ENCODE peak calls at places on chromosomes 11 and 22, in six cellular contexts. I is neural crest cell; P is left lung; T is adrenal gland; E is activated CD8-positive, alpha-beta T cell treated with anti-CD3 and anti-CD28 coated beads for 36 hours; K is RWPE1. Z is an unnamed sample.

GRCh38 chr11:107988397-107989158 is 20.1 kb upstream of the CUL5 start:
- DNase-seq in I (no peak), P (no peak), T (no peak), E (no peak), K (no peak), Z (no peak)

GRCh38 chr22:44638966-44639739 is 62.9 kb upstream of the PRR5 start:
- DNase-seq in I (no peak), P (no peak), T (no peak), E (no peak), K (no peak), Z (no peak)

GRCh38 chr11:111494040-111494439 is 18.1 kb downstream of the BTG4 start:
- DNase-seq in I (no peak), P (no peak), T (no peak), E (no peak), K (no peak), Z (no peak)

GRCh38 chr11:123357990-123358827 is 71.9 kb upstream of the GRAMD1B start:
- DNase-seq in I (peak; percentile 14), P (no peak), T (peak; percentile 44), E (peak; percentile 68), K (peak; percentile 11), Z (peak; percentile 68)

GRCh38 chr22:36512333-36512732 is 5.5 kb upstream of the FOXRED2 start:
- DNase-seq in I (no peak), P (no peak), T (no peak), E (no peak), K (no peak), Z (no peak)

GRCh38 chr11:64362339-64362738 is 3.4 kb downstream of the RPS6KA4 start:
- DNase-seq in I (no peak), P (no peak), T (no peak), E (no peak), K (no peak), Z (no peak)

GRCh38 chr22:29030618-29031235 is 30.9 kb downstream of the C22orf31 start:
- DNase-seq in I (peak; percentile 37), P (peak; percentile 81), T (peak; percentile 93), E (peak; percentile 42), K (peak; percentile 56), Z (no peak)

GRCh38 chr11:77322926-77323590 is 21.6 kb upstream of the GDPD4 start:
- DNase-seq in I (no peak), P (no peak), T (no peak), E (no peak), K (no peak), Z (no peak)

GRCh38 chr11:78472905-78473304 is 55.3 kb upstream of the GAB2 start:
- DNase-seq in I (no peak), P (no peak), T (no peak), E (no peak), K (no peak), Z (no peak)

GRCh38 chr11:91932151-91932821 is 292.3 kb upstream of the FAT3 start:
- DNase-seq in I (no peak), P (no peak), T (no peak), E (no peak), K (no peak), Z (no peak)

GRCh38 chr11:26778000-26778757 is 56.3 kb upstream of the SLC5A12 start:
- DNase-seq in I (no peak), P (no peak), T (no peak), E (no peak), K (peak; percentile 41), Z (no peak)

GRCh38 chr11:102345923-102346322 is 1.1 kb upstream of the BIRC2 start:
- DNase-seq in I (no peak), P (no peak), T (no peak), E (no peak), K (peak; percentile 19), Z (no peak)

GRCh38 chr11:27100534-27100933 is 59.9 kb downstream of the BBOX1 start:
- DNase-seq in I (no peak), P (no peak), T (no peak), E (no peak), K (no peak), Z (no peak)

GRCh38 chr11:76656087-76656531 is 14.4 kb downstream of the LRRC32 start:
- DNase-seq in I (no peak), P (peak; percentile 22), T (no peak), E (no peak), K (no peak), Z (peak; percentile 16)

GRCh38 chr22:49206281-49206680 is 621.4 kb downstream of the BRD1 start:
- DNase-seq in I (no peak), P (peak; percentile 9), T (peak; percentile 2), E (no peak), K (no peak), Z (no peak)

GRCh38 chr11:46692450-46692849 is 8.0 kb downstream of the ARHGAP1 start:
- DNase-seq in I (no peak), P (no peak), T (no peak), E (no peak), K (no peak), Z (no peak)

GRCh38 chr11:77311701-77312100 is 10.2 kb upstream of the GDPD4 start:
- DNase-seq in I (no peak), P (no peak), T (no peak), E (no peak), K (no peak), Z (no peak)

GRCh38 chr11:131977231-131977630 is 606.8 kb downstream of the NTM start:
- DNase-seq in I (no peak), P (no peak), T (no peak), E (no peak), K (peak; percentile 62), Z (no peak)

GRCh38 chr11:119373917-119374631 is 7.4 kb downstream of the USP2 start:
- DNase-seq in I (peak; percentile 82), P (peak; percentile 63), T (peak; percentile 76), E (peak; percentile 56), K (peak; percentile 63), Z (peak; percentile 63)

GRCh38 chr22:42651134-42651533 is 1.9 kb upstream of the CYB5R3 start:
- DNase-seq in I (no peak), P (no peak), T (peak; percentile 22), E (no peak), K (no peak), Z (no peak)

GRCh38 chr11:7583248-7583647 is 69.4 kb downstream of the PPFIBP2 start:
- DNase-seq in I (no peak), P (no peak), T (no peak), E (no peak), K (no peak), Z (no peak)

GRCh38 chr22:30276041-30276440 is 9.4 kb upstream of the OSM start:
- DNase-seq in I (no peak), P (no peak), T (no peak), E (no peak), K (no peak), Z (no peak)

GRCh38 chr11:1553808-1554594 is 18.1 kb downstream of the DUSP8 start:
- DNase-seq in I (no peak), P (peak; percentile 87), T (no peak), E (no peak), K (no peak), Z (no peak)

GRCh38 chr22:42769574-42770447 is 49.1 kb upstream of the A4GALT start:
- DNase-seq in I (no peak), P (peak; percentile 68), T (peak; percentile 75), E (no peak), K (no peak), Z (peak; percentile 89)

GRCh38 chr11:69721745-69722144 is 17.9 kb upstream of the FGF19 start:
- DNase-seq in I (no peak), P (no peak), T (no peak), E (peak; percentile 9), K (peak; percentile 21), Z (no peak)
- TF ChIP-seq CTCF in I (no peak), P (no peak), T (no peak), E (no peak), K (no peak), Z (no peak)

DNA sequence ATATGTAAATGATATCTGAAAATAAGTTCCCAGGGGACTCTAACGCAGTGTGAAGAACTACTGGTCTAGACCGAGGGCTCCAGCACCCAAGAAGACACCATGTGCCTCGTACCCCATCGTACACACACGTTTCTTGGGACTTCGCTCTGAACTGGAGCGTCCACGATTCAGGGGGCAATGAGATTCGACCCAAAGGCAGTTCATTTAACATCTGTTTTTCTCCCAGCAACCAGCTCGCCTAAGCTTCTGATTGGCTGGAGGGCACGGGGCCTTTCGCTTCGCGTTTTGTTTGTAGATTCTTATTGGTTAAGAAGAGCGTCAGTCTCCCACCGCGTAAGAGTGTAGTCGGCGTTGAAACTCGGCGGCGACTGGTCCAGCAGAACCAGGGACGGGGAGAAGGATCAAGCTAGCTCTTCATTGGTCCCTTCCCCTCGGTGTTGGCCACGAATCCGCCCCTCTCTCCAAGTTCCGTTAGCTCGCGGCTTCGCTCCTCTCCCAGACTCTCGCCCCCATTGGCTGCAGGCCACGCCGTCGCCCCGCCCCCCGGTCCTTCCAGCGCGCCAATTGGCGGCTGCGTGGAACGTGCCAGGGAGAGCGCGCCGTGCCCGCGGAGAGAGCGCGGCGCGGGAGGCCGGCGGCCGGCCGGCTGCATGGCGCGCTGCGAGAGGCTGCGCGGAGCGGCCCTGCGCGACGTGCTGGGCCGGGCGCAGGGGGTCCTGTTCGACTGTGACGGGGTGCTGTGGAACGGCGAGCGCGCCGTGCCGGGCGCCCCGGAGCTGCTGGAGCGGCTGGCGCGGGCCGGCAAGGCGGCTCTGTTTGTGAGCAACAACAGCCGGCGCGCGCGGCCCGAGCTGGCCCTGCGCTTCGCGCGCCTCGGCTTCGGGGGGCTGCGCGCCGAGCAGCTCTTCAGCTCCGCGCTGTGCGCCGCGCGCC is at the start of gene PDXP:
- DNase-seq in I (peak; percentile 98), P (peak; percentile 99), T (peak; percentile 100), E (peak; percentile 98), K (peak; percentile 97), Z (peak; percentile 97)
- TF ChIP-seq CTCF in I (no peak), P (no peak), T (no peak), E (no peak), K (no peak), Z (no peak)

GRCh38 chr11:36469063-36469462 is 41.0 kb downstream of the TRAF6 start:
- DNase-seq in I (no peak), P (no peak), T (no peak), E (peak; percentile 42), K (no peak), Z (no peak)
- TF ChIP-seq CTCF in I (peak; percentile 29), P (no peak), T (no peak), E (no peak), K (no peak), Z (peak; percentile 12)

GRCh38 chr11:122294041-122294440 is 178.0 kb upstream of the BLID start:
- DNase-seq in I (no peak), P (no peak), T (no peak), E (no peak), K (no peak), Z (no peak)

DNA sequence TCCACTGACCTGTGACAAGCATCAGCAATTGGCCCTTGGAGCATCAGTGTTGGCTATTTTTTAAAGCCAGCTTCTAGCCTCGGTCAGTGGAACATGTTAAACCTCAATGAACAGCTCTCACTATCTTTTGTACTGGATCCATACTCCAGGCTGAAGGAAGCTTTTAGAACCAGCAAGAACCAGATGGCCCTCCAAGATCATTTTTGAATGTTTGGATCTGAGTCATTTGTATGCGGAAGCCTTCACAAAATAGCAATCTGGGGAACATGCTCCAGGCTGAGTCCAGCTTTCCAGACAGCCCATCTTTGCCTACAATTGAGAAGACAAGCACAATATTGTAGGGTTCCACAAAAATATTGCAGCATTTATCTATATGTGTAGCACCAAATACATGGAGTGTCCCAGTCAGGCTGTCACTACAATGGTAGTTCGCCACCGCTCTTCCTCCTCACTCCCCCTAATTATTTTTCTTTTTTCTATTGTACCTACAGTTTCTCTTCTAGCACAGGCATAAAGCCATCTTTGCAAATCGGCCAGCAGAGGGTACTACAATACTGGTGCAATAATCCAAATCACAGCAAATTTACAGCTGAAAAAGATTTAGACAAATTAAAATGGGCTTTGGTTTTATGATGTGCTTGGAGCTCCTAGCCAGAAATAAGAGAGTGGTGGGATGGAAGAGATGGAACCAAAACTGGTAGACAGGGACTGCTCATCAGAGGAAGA is 177.4 kb upstream of the BLID start:
- DNase-seq in I (no peak), P (no peak), T (no peak), E (no peak), K (no peak), Z (no peak)
- TF ChIP-seq CTCF in I (peak; percentile 43), P (no peak), T (peak; percentile 47), E (no peak), K (no peak), Z (no peak)

Z was measured in GM10248.